ENCODE peak calls at places on chromosomes 6 and 20, in five cellular contexts. One of them, this sample, is unnamed.

GRCh38 chr6:20572940-20573339 is 38.7 kb downstream of the CDKAL1 start:
- DNase-seq in endothelial cell of umbilical vein: peak; percentile 79
- DNase-seq in K562: no peak
- DNase-seq in A549: no peak
- DNase-seq in HepG2: peak; percentile 51
- DNase-seq in this sample: peak; percentile 74

GRCh38 chr6:104788400-104788799 is 71.3 kb downstream of the HACE1 start:
- DNase-seq in endothelial cell of umbilical vein: no peak
- DNase-seq in K562: no peak
- DNase-seq in A549: no peak
- DNase-seq in HepG2: no peak
- DNase-seq in this sample: peak; percentile 70

GRCh38 chr6:45835725-45836437 is 179.8 kb downstream of the CLIC5 start:
- DNase-seq in endothelial cell of umbilical vein: no peak
- DNase-seq in K562: no peak
- DNase-seq in A549: no peak
- DNase-seq in HepG2: no peak
- DNase-seq in this sample: no peak

GRCh38 chr6:1608976-1609661 is 596 bp upstream of the FOXC1 start:
- DNase-seq in endothelial cell of umbilical vein: peak; percentile 51
- DNase-seq in K562: no peak
- DNase-seq in A549: no peak
- DNase-seq in HepG2: no peak
- DNase-seq in this sample: peak; percentile 62

GRCh38 chr6:13485923-13486557 is 1.4 kb downstream of the GFOD1 start:
- DNase-seq in endothelial cell of umbilical vein: peak; percentile 38
- DNase-seq in K562: peak; percentile 83
- DNase-seq in A549: peak; percentile 42
- DNase-seq in HepG2: peak; percentile 43
- DNase-seq in this sample: peak; percentile 83

GRCh38 chr6:36376183-36376582 is 11.3 kb downstream of the ETV7 start:
- DNase-seq in endothelial cell of umbilical vein: no peak
- DNase-seq in K562: no peak
- DNase-seq in A549: no peak
- DNase-seq in HepG2: no peak
- DNase-seq in this sample: no peak

GRCh38 chr20:62025832-62026563 is 39.7 kb downstream of the TAF4 start:
- DNase-seq in endothelial cell of umbilical vein: peak; percentile 78
- DNase-seq in K562: peak; percentile 72
- DNase-seq in A549: no peak
- DNase-seq in HepG2: peak; percentile 30
- DNase-seq in this sample: peak; percentile 85

GRCh38 chr6:5135783-5136376 is 50.7 kb downstream of the PPP1R3G start:
- DNase-seq in endothelial cell of umbilical vein: peak; percentile 55
- DNase-seq in K562: peak; percentile 58
- DNase-seq in A549: no peak
- DNase-seq in HepG2: peak; percentile 48
- DNase-seq in this sample: peak; percentile 67

GRCh38 chr20:51385941-51386530 is 156.5 kb downstream of the NFATC2 start:
- DNase-seq in endothelial cell of umbilical vein: peak; percentile 67
- DNase-seq in K562: peak; percentile 35
- DNase-seq in A549: peak; percentile 69
- DNase-seq in HepG2: peak; percentile 53
- DNase-seq in this sample: peak; percentile 53

GRCh38 chr6:118722820-118723526 is 71.6 kb upstream of the CEP85L start:
- DNase-seq in endothelial cell of umbilical vein: no peak
- DNase-seq in K562: no peak
- DNase-seq in A549: no peak
- DNase-seq in HepG2: no peak
- DNase-seq in this sample: no peak

GRCh38 chr6:25369450-25370086 is 90.4 kb downstream of the CARMIL1 start:
- DNase-seq in endothelial cell of umbilical vein: no peak
- DNase-seq in K562: no peak
- DNase-seq in A549: no peak
- DNase-seq in HepG2: peak; percentile 23
- DNase-seq in this sample: no peak

GRCh38 chr6:37783831-37784584 is 35.5 kb upstream of the ZFAND3 start:
- DNase-seq in endothelial cell of umbilical vein: peak; percentile 38
- DNase-seq in K562: no peak
- DNase-seq in A549: no peak
- DNase-seq in HepG2: no peak
- DNase-seq in this sample: peak; percentile 24

GRCh38 chr20:2244523-2244922 is 51.3 kb upstream of the TGM3 start:
- DNase-seq in endothelial cell of umbilical vein: no peak
- DNase-seq in K562: no peak
- DNase-seq in A549: no peak
- DNase-seq in HepG2: no peak
- DNase-seq in this sample: no peak

GRCh38 chr6:36676142-36677058 is 2.1 kb upstream of the CDKN1A start:
- DNase-seq in endothelial cell of umbilical vein: peak; percentile 67
- DNase-seq in K562: no peak
- DNase-seq in A549: no peak
- DNase-seq in HepG2: peak; percentile 81
- DNase-seq in this sample: no peak

GRCh38 chr6:8180327-8181161 is 78.2 kb upstream of the EEF1E1 start:
- DNase-seq in endothelial cell of umbilical vein: no peak
- DNase-seq in K562: no peak
- DNase-seq in A549: no peak
- DNase-seq in HepG2: no peak
- DNase-seq in this sample: peak; percentile 8

GRCh38 chr20:24692429-24693190 is 223.2 kb downstream of the SYNDIG1 start:
- DNase-seq in endothelial cell of umbilical vein: no peak
- DNase-seq in K562: no peak
- DNase-seq in A549: no peak
- DNase-seq in HepG2: no peak
- DNase-seq in this sample: no peak

GRCh38 chr20:43409041-43409913 is 48.4 kb upstream of the SRSF6 start:
- DNase-seq in endothelial cell of umbilical vein: peak; percentile 38
- DNase-seq in K562: peak; percentile 57
- DNase-seq in A549: no peak
- DNase-seq in HepG2: peak; percentile 50
- DNase-seq in this sample: peak; percentile 57

GRCh38 chr6:160051390-160051789 is 70.2 kb upstream of the SLC22A1 start:
- DNase-seq in endothelial cell of umbilical vein: no peak
- DNase-seq in K562: no peak
- DNase-seq in A549: no peak
- DNase-seq in HepG2: no peak
- DNase-seq in this sample: peak; percentile 73

GRCh38 chr6:11025911-11026635 is 18.0 kb downstream of the ELOVL2 start:
- DNase-seq in endothelial cell of umbilical vein: no peak
- DNase-seq in K562: no peak
- DNase-seq in A549: no peak
- DNase-seq in HepG2: no peak
- DNase-seq in this sample: no peak

GRCh38 chr6:4384638-4385036 is 249.3 kb upstream of the ECI2 start:
- DNase-seq in endothelial cell of umbilical vein: no peak
- DNase-seq in K562: no peak
- DNase-seq in A549: no peak
- DNase-seq in HepG2: no peak
- DNase-seq in this sample: no peak

GRCh38 chr6:74213995-74214394 is 518.0 kb downstream of the CD109 start:
- DNase-seq in endothelial cell of umbilical vein: no peak
- DNase-seq in K562: no peak
- DNase-seq in A549: no peak
- DNase-seq in HepG2: no peak
- DNase-seq in this sample: no peak

GRCh38 chr6:25324076-25324762 is 45.0 kb downstream of the CARMIL1 start:
- DNase-seq in endothelial cell of umbilical vein: no peak
- DNase-seq in K562: no peak
- DNase-seq in A549: no peak
- DNase-seq in HepG2: no peak
- DNase-seq in this sample: no peak

GRCh38 chr6:44635486-44635885 is 248.0 kb downstream of the CDC5L start:
- DNase-seq in endothelial cell of umbilical vein: no peak
- DNase-seq in K562: no peak
- DNase-seq in A549: no peak
- DNase-seq in HepG2: no peak
- DNase-seq in this sample: no peak

GRCh38 chr6:40586800-40587201 is 363 bp downstream of the LRFN2 start:
- DNase-seq in endothelial cell of umbilical vein: no peak
- DNase-seq in K562: no peak
- DNase-seq in A549: no peak
- DNase-seq in HepG2: no peak
- DNase-seq in this sample: no peak

GRCh38 chr6:15247750-15248450 is 2.0 kb downstream of the JARID2 start:
- DNase-seq in endothelial cell of umbilical vein: peak; percentile 55
- DNase-seq in K562: peak; percentile 78
- DNase-seq in A549: peak; percentile 51
- DNase-seq in HepG2: peak; percentile 46
- DNase-seq in this sample: peak; percentile 80

GRCh38 chr6:15247214-15247749 is 1.4 kb downstream of the JARID2 start:
- DNase-seq in endothelial cell of umbilical vein: no peak
- DNase-seq in K562: no peak
- DNase-seq in A549: no peak
- DNase-seq in HepG2: no peak
- DNase-seq in this sample: peak; percentile 32

GRCh38 chr6:15244605-15245360 is 1.1 kb upstream of the JARID2 start:
- DNase-seq in endothelial cell of umbilical vein: peak; percentile 60
- DNase-seq in K562: peak; percentile 82
- DNase-seq in A549: peak; percentile 27
- DNase-seq in HepG2: peak; percentile 55
- DNase-seq in this sample: peak; percentile 84

GRCh38 chr6:15245361-15246216 is at the start of gene JARID2:
- DNase-seq in endothelial cell of umbilical vein: peak; percentile 97
- DNase-seq in K562: peak; percentile 99
- DNase-seq in A549: peak; percentile 82
- DNase-seq in HepG2: peak; percentile 97
- DNase-seq in this sample: peak; percentile 99

GRCh38 chr6:15246217-15247211 is 645 bp downstream of the JARID2 start:
- DNase-seq in endothelial cell of umbilical vein: no peak
- DNase-seq in K562: peak; percentile 60
- DNase-seq in A549: no peak
- DNase-seq in HepG2: no peak
- DNase-seq in this sample: peak; percentile 64
- TF ChIP-seq MYC in endothelial cell of umbilical vein: no peak
- TF ChIP-seq MYC in K562: no peak
- TF ChIP-seq MYC in A549: no peak
- TF ChIP-seq MYC in HepG2: no peak
- TF ChIP-seq MYC in this sample: no peak

DNA sequence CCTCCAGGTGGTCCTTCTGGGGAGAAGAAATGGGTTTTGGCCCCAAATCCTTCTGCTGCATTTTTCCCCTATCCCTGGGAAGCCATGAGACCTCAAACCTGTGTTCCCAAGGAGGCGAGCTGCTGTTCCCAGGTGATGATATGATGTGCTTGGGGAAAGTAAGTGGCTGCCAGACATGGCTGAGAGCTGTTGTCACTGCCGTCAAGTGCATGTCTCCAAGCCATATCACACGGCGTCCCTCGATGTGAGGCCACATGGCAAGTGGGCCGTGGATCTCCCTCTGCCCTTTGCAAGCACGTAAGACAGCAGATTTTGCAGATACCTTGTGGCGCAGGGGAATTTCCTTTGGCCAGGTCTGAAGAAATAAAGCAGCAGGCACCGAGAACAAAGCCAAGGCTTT is 103.7 kb upstream of the CD93 start:
- DNase-seq in endothelial cell of umbilical vein: no peak
- DNase-seq in K562: no peak
- DNase-seq in A549: no peak
- DNase-seq in HepG2: no peak
- DNase-seq in this sample: no peak
- TF ChIP-seq MYC in endothelial cell of umbilical vein: no peak
- TF ChIP-seq MYC in K562: no peak
- TF ChIP-seq MYC in A549: no peak
- TF ChIP-seq MYC in HepG2: no peak
- TF ChIP-seq MYC in this sample: no peak

GRCh38 chr6:16184554-16184953 is 53.8 kb upstream of the GMPR start:
- DNase-seq in endothelial cell of umbilical vein: no peak
- DNase-seq in K562: no peak
- DNase-seq in A549: no peak
- DNase-seq in HepG2: no peak
- DNase-seq in this sample: no peak

GRCh38 chr6:16181429-16182359 is 52.8 kb downstream of the MYLIP start:
- DNase-seq in endothelial cell of umbilical vein: no peak
- DNase-seq in K562: no peak
- DNase-seq in A549: no peak
- DNase-seq in HepG2: no peak
- DNase-seq in this sample: no peak

GRCh38 chr6:16187185-16187584 is 51.2 kb upstream of the GMPR start:
- DNase-seq in endothelial cell of umbilical vein: no peak
- DNase-seq in K562: no peak
- DNase-seq in A549: no peak
- DNase-seq in HepG2: peak; percentile 23
- DNase-seq in this sample: no peak

GRCh38 chr6:16182428-16182827 is 53.5 kb downstream of the MYLIP start:
- DNase-seq in endothelial cell of umbilical vein: no peak
- DNase-seq in K562: no peak
- DNase-seq in A549: no peak
- DNase-seq in HepG2: no peak
- DNase-seq in this sample: no peak

DNA sequence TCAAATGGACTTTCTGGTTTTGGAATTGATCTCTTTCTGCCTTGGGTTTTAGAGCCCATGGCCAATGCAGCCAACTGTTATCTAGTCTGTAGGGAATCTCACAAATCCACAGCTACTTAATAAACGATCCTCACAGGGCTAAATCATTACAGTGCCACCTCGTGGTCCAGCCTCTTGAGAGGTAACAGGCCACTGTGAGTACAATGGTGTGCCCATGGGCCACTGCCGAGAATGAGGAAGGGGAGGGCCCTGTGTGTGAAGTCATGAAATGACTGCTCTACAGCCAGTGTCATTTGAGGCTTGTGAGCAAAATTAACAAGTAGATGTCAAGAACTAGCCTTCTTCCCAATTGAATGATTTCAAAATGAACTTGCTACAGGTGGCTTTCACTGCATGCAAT is 54.3 kb upstream of the GMPR start:
- DNase-seq in endothelial cell of umbilical vein: peak; percentile 47
- DNase-seq in K562: peak; percentile 62
- DNase-seq in A549: peak; percentile 7
- DNase-seq in HepG2: peak; percentile 42
- DNase-seq in this sample: peak; percentile 82
- TF ChIP-seq MYC in endothelial cell of umbilical vein: no peak
- TF ChIP-seq MYC in K562: no peak
- TF ChIP-seq MYC in A549: no peak
- TF ChIP-seq MYC in HepG2: no peak
- TF ChIP-seq MYC in this sample: no peak

DNA sequence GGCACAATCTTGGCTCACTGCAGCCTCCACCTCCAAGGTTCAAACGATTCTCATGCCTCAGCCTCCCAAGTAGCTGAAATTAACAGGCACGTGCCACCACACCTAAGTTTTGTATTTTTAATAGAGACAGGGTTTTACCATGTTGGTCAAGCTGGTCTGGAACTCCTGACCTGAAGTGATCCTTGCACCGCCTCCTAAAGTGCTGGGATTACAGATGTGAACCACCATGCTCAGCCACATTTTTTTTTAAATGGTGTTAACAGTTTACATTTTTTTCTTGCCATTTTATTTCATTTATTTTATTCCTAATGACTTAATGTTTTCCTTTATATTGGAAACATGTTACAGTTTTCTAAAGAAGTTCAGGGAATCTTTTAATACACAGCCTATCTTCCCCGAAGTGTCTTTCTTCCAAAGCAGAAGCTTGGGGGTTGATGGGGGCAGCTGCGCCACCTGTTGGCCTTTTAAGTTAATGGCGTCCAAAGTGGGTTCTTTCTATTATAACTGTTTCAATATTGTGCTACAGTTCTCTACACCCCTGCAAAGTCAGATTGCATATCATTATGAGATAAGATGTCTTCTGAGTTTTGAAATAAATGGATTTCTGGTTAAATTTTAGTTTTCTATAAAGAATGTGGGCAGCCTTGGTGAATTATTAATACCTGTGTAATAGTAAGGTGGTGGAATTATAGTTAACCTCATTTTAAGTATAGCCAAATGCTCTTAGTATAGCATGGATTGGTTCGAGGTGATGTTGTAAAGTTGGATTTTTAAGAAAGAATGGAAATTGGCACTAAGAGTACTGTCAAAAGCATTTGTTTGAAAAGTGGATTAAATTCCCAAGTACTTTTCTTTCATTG is 42.0 kb upstream of the PLCG1 start:
- DNase-seq in endothelial cell of umbilical vein: peak; percentile 71
- DNase-seq in K562: peak; percentile 70
- DNase-seq in A549: peak; percentile 53
- DNase-seq in HepG2: peak; percentile 60
- DNase-seq in this sample: peak; percentile 73
- TF ChIP-seq MYC in endothelial cell of umbilical vein: no peak
- TF ChIP-seq MYC in K562: no peak
- TF ChIP-seq MYC in A549: no peak
- TF ChIP-seq MYC in HepG2: no peak
- TF ChIP-seq MYC in this sample: no peak